ENCODE peak calls at places on chromosomes 13 and 19, in four cellular contexts. L is tibial nerve, G is left ventricle myocardium inferior, C is HFF-Myc. T is an unnamed sample.

GRCh38 chr13:106597190-106597589 is 29.3 kb upstream of the ARGLU1 start:
- DNase-seq in G (peak), C (no peak), L (peak), T (no peak)

GRCh38 chr19:49801966-49802661 is 11.0 kb downstream of the FUZ start:
- DNase-seq in C (peak), G (peak), L (peak), T (peak)

GRCh38 chr13:88068975-88069374 is 397.8 kb downstream of the SLITRK5 start:
- DNase-seq in L (no peak), C (no peak), G (no peak), T (no peak)

GRCh38 chr19:40596608-40597328 is 4.4 kb upstream of the LTBP4 start:
- DNase-seq in L (no peak), G (peak), C (no peak), T (no peak)

GRCh38 chr13:34772206-34772605 is 169.9 kb upstream of the NBEA start:
- DNase-seq in L (no peak), C (no peak), G (no peak), T (no peak)

GRCh38 chr13:27621366-27622101 is at the start of gene POLR1D:
- DNase-seq in L (peak), G (peak), C (no peak), T (no peak)

GRCh38 chr13:51488212-51488611 is 35.4 kb upstream of the INTS6 start:
- DNase-seq in L (no peak), C (no peak), G (no peak), T (no peak)

GRCh38 chr13:65921933-65922332 is 1308.2 kb downstream of the PCDH9 start:
- DNase-seq in C (no peak), L (no peak), G (no peak), T (no peak)

GRCh38 chr13:99686157-99686572 is 184.9 kb downstream of the TM9SF2 start:
- DNase-seq in G (peak), C (no peak), L (no peak), T (no peak)

DNA sequence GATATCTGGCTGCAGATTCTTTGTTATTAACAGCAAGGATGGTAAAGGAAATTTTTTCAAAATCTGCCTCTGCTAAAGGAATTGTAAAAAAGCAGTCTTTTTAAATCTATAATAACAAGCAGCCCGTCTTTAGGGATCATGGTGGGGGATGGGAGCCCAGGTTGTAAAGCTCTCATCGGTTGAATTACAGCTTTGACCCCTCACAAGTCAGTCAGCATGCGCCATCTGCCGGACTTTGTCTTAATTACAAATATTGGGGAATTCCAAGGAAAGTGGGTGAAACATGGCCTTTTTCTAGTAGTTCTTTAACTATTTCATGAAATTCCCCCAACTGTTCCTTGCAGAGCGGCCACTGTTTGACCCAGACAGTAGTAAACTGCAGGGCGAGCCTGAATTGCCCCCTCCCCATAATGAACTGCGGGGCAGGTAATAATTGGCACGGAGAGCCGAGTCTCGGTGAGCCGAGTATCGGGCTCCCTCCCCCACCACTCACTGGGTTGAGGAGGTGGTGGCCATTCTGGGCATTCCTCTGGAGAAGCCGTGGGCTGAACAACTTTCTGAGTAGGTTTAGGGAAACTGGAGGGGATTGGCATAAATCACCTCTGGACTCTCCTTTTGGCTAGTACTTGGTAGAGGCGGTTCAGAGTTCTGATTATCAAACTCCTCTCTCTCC is 11.6 kb downstream of the ZNF578 start:
- DNase-seq in C (no peak), G (no peak), L (no peak), T (no peak)
- TF ChIP-seq CTCF in C (no peak), G (no peak), L (no peak), T (no peak)

GRCh38 chr19:11418166-11418517 is 972 bp downstream of the RGL3 start:
- DNase-seq in L (no peak), G (no peak), C (no peak), T (no peak)
- H3K4me3 ChIP-seq in L (peak), G (peak), C (no peak), T (peak)

DNA sequence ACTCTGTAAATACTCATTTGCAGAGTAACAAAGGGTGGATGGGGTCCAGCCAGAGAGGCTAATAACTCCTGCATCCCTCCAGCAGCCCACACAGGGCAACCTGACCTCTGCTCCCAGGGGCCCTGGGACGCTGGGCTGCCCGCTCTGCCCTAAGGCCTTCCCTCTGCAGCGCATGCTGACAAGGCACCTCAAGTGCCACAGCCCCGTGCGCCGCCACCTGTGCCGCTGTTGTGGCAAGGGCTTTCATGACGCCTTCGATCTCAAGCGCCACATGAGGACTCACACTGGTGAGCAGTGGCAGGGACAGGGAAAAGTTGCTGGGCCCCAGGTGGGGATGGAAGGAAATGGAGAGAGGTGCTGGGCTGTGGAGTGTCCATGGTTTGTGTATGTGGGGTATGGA is 1.7 kb downstream of the OVOL3 start:
- DNase-seq in C (no peak), G (no peak), L (no peak), T (no peak)
- TF ChIP-seq CTCF in C (no peak), G (no peak), L (no peak), T (no peak)

GRCh38 chr19:8336072-8336569 is 6.9 kb downstream of the KANK3 start:
- DNase-seq in G (no peak), L (no peak), C (no peak), T (no peak)

GRCh38 chr19:8336665-8337064 is 6.4 kb downstream of the KANK3 start:
- DNase-seq in L (no peak), C (no peak), G (no peak), T (no peak)

GRCh38 chr19:8333771-8334457 is 9.1 kb downstream of the KANK3 start:
- DNase-seq in L (no peak), G (no peak), C (no peak), T (no peak)

GRCh38 chr19:8334458-8335342 is 8.4 kb downstream of the KANK3 start:
- DNase-seq in L (no peak), G (peak), C (no peak), T (no peak)

GRCh38 chr19:8335343-8336071 is 7.6 kb downstream of the KANK3 start:
- DNase-seq in L (no peak), G (no peak), C (no peak), T (no peak)
- H3K4me3 ChIP-seq in L (peak), G (peak), C (no peak), T (no peak)

GRCh38 chr13:39631307-39631706 is 24.2 kb upstream of the COG6 start:
- DNase-seq in C (no peak), L (no peak), G (no peak), T (no peak)
- TF ChIP-seq CTCF in C (no peak), L (no peak), G (no peak), T (no peak)